ENCODE peak calls at places on chromosomes 7 and 10, in five cellular contexts. H, I, O, C and Z are unnamed samples.

GRCh38 chr7:122849297-122849696 is 37.0 kb downstream of the CADPS2 start:
- DNase-seq in H (no peak), I (no peak), O (no peak), C (no peak), Z (no peak)

GRCh38 chr10:113982296-113982695 is 61.4 kb upstream of the ADRB1 start:
- DNase-seq in H (no peak), I (no peak), O (no peak), C (no peak), Z (no peak)

GRCh38 chr10:24215603-24216002 is 6.7 kb downstream of the KIAA1217 start:
- DNase-seq in H (no peak), I (no peak), O (no peak), C (no peak), Z (no peak)

GRCh38 chr10:29826221-29826620 is 191.4 kb upstream of the SVIL start:
- DNase-seq in H (no peak), I (no peak), O (no peak), C (no peak), Z (no peak)

GRCh38 chr7:55055479-55055878 is 36.7 kb downstream of the EGFR start:
- DNase-seq in H (peak), I (no peak), O (no peak), C (no peak), Z (no peak)

GRCh38 chr10:125010362-125010761 is 68.4 kb downstream of the ZRANB1 start:
- DNase-seq in H (no peak), I (no peak), O (no peak), C (no peak), Z (no peak)

GRCh38 chr7:82441916-82442478 is 1.6 kb downstream of the CACNA2D1 start:
- DNase-seq in H (peak), I (no peak), O (no peak), C (no peak), Z (no peak)

GRCh38 chr7:6271091-6271658 is 1.2 kb downstream of the CYTH3 start:
- DNase-seq in H (peak), I (no peak), O (no peak), C (peak), Z (no peak)

GRCh38 chr7:84688671-84689070 is 494.1 kb upstream of the SEMA3A start:
- DNase-seq in H (peak), I (no peak), O (no peak), C (no peak), Z (no peak)

GRCh38 chr7:73703985-73704639 is 15.4 kb downstream of the STX1A start:
- DNase-seq in H (peak), I (peak), O (peak), C (peak), Z (peak)

GRCh38 chr7:152663926-152664325 is 12.0 kb downstream of the XRCC2 start:
- DNase-seq in H (no peak), I (no peak), O (peak), C (no peak), Z (no peak)

GRCh38 chr7:55774327-55775050 is 88.1 kb downstream of the SEPTIN14 start:
- DNase-seq in H (no peak), I (no peak), O (no peak), C (peak), Z (peak)

GRCh38 chr10:3091346-3091787 is 24.0 kb downstream of the PFKP start:
- DNase-seq in H (peak), I (no peak), O (peak), C (no peak), Z (no peak)

GRCh38 chr7:125057974-125058373 is 128.3 kb upstream of the POT1 start:
- DNase-seq in H (no peak), I (no peak), O (no peak), C (no peak), Z (no peak)

GRCh38 chr7:367351-367841 is 77.4 kb downstream of the FOXL3 start:
- DNase-seq in H (no peak), I (no peak), O (no peak), C (no peak), Z (no peak)

GRCh38 chr10:16845248-16845647 is 28.0 kb upstream of the RSU1 start:
- DNase-seq in H (no peak), I (no peak), O (no peak), C (no peak), Z (no peak)

GRCh38 chr7:113892818-113893217 is 26.0 kb downstream of the PPP1R3A start:
- DNase-seq in H (no peak), I (no peak), O (no peak), C (no peak), Z (no peak)

GRCh38 chr7:4136036-4136435 is 546.1 kb upstream of the FOXK1 start:
- DNase-seq in H (no peak), I (no peak), O (no peak), C (peak), Z (no peak)
- H4K91ac ChIP-seq in H (no peak), I (no peak), O (no peak), C (no peak), Z (no peak)

DNA sequence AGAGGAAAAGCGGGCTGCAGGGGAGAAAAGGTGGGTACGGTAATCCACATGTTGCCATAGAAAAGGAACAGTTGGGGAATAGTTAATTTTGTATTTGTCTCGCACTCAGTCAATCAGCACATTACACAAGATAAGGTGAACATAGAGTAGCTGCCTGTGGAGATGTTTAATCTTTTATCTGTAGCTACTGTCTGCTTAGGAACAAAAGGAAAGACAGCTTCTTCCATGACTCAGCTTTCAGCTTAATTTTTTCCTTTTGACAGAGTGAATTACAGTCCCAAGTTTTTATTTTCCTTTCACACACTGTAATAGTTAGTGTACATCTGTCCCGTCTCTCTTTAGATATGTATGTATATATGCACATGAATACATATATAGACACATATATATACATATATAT is 39.3 kb upstream of the PODXL start:
- DNase-seq in H (no peak), I (no peak), O (no peak), C (no peak), Z (no peak)
- H4K91ac ChIP-seq in H (no peak), I (no peak), O (no peak), C (no peak), Z (no peak)

GRCh38 chr10:78212134-78212785 is 178.6 kb downstream of the RPS24 start:
- DNase-seq in H (no peak), I (no peak), O (no peak), C (no peak), Z (no peak)
- H4K91ac ChIP-seq in H (peak), I (no peak), O (peak), C (no peak), Z (no peak)

GRCh38 chr10:92720306-92721165 is 30.8 kb downstream of the HHEX start:
- DNase-seq in H (no peak), I (no peak), O (no peak), C (no peak), Z (no peak)
- H4K91ac ChIP-seq in H (no peak), I (no peak), O (no peak), C (no peak), Z (no peak)

GRCh38 chr10:100009793-100010676 is at the start of gene DNMBP:
- DNase-seq in H (peak), I (peak), O (peak), C (peak), Z (peak)
- H4K91ac ChIP-seq in H (peak), I (no peak), O (peak), C (no peak), Z (no peak)

GRCh38 chr10:93813507-93814465 is 56.0 kb downstream of the LGI1 start:
- DNase-seq in H (peak), I (no peak), O (peak), C (peak), Z (peak)
- H4K91ac ChIP-seq in H (peak), I (no peak), O (no peak), C (no peak), Z (no peak)

GRCh38 chr10:44382981-44383748 is 1.7 kb downstream of the CXCL12 start:
- DNase-seq in H (no peak), I (no peak), O (no peak), C (peak), Z (no peak)
- H4K91ac ChIP-seq in H (no peak), I (no peak), O (no peak), C (no peak), Z (peak)

DNA sequence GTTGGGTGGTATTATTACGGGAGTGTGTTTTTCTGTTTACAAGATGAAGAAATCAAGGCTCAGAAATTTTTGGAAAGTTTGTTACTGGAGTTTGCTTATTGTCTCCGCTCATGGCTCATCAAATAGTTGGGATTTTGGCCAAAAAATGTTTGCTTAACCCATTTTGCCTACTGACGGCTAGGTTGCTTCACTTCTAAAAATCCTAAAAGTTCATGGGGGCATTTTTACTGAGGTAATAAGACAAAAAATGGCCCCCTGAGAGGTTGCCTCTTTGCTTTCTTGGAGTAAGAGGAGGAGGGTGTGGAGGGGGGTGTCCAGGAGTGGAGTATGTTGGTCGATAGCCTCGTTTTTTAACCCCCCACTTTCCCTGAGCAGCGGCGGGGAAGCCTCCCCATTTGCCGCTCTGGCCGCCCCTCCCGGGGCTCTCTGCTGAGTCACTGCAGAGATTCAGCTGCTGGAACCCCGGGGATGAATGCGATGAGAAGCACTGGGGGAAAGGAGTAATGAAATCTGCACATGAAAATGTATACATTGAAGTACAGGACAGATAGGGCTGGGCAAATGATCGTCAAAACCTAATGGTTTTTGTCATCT is 1.5 kb downstream of the MEST start:
- DNase-seq in H (peak), I (no peak), O (no peak), C (no peak), Z (no peak)
- H4K91ac ChIP-seq in H (no peak), I (no peak), O (no peak), C (no peak), Z (no peak)

GRCh38 chr7:42617781-42618457 is 294.0 kb downstream of the C7orf25 start:
- DNase-seq in H (no peak), I (peak), O (no peak), C (peak), Z (peak)
- H4K91ac ChIP-seq in H (no peak), I (no peak), O (no peak), C (no peak), Z (no peak)

DNA sequence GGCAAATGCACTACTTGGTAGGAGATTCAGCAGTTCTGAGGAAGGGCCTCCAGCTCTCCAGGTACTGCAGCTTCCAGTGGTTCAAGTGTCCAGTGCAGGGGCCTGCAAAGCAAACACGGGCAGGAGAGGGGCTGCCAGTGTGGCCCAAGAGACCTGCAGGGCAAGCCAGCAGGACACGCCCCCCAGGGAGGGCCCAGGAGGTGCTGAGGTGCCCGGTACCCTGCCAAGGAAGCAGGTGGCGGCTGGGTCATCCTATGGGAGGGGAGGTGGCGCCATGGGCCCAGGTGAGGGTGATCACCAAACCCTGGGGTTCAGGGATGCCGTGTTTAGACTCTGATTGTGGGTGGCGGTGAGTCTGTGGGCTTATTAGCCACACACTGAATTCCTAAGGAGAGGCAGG is 45.7 kb downstream of the PARP12 start:
- DNase-seq in H (no peak), I (no peak), O (no peak), C (no peak), Z (no peak)
- H4K91ac ChIP-seq in H (no peak), I (no peak), O (no peak), C (no peak), Z (no peak)